ENCODE peak calls at places on chromosomes 6 and 20, in eight cellular contexts. X, M, C, W, O, T, L and Q are unnamed samples.

GRCh38 chr6:37205997-37206340 is 36.0 kb downstream of the PIM1 start:
- DNase-seq in C (no peak), X (no peak), O (no peak), T (no peak), L (no peak), W (no peak), M (no peak), Q (no peak)

GRCh38 chr6:21874372-21874771 is 280.8 kb downstream of the SOX4 start:
- DNase-seq in L (no peak), C (peak; percentile 50), T (no peak), W (no peak), O (no peak), M (no peak), X (no peak), Q (no peak)

GRCh38 chr6:166626177-166627038 is 643 bp downstream of the RPS6KA2 start:
- DNase-seq in T (peak; percentile 49), L (peak; percentile 64), W (peak; percentile 22), O (peak; percentile 64), C (peak; percentile 75), X (no peak), M (no peak), Q (peak; percentile 58)

GRCh38 chr6:10418862-10419748 is 4.2 kb upstream of the TFAP2A start:
- DNase-seq in X (no peak), C (peak; percentile 93), O (no peak), L (peak; percentile 43), W (no peak), M (no peak), T (no peak), Q (no peak)

GRCh38 chr6:125942677-125943527 is 13.7 kb upstream of the HINT3 start:
- DNase-seq in W (peak; percentile 38), L (no peak), M (no peak), X (no peak), O (no peak), C (no peak), T (no peak), Q (no peak)

GRCh38 chr20:33687370-33687915 is 1.3 kb upstream of the E2F1 start:
- DNase-seq in O (no peak), W (no peak), T (no peak), L (no peak), C (no peak), M (no peak), X (no peak), Q (peak; percentile 83)

GRCh38 chr6:40626886-40627285 is 39.7 kb upstream of the LRFN2 start:
- DNase-seq in L (no peak), T (no peak), C (no peak), M (no peak), O (no peak), X (no peak), W (no peak), Q (no peak)

GRCh38 chr6:57283096-57283495 is 34.3 kb upstream of the PRIM2 start:
- DNase-seq in L (no peak), T (no peak), X (no peak), O (no peak), C (no peak), W (no peak), M (no peak), Q (no peak)

GRCh38 chr6:41966961-41967311 is 25.3 kb upstream of the CCND3 start:
- DNase-seq in W (no peak), O (no peak), X (peak; percentile 80), T (no peak), L (no peak), C (peak; percentile 79), M (no peak), Q (peak; percentile 65)

GRCh38 chr6:127342296-127342945 is 988 bp downstream of the ECHDC1 start:
- DNase-seq in O (peak; percentile 14), L (no peak), X (no peak), T (peak; percentile 56), M (no peak), C (peak; percentile 67), W (peak; percentile 38), Q (peak; percentile 43)

GRCh38 chr6:23002044-23002619 is 432.8 kb downstream of the HDGFL1 start:
- DNase-seq in C (peak; percentile 76), M (no peak), X (no peak), T (no peak), L (no peak), W (no peak), O (no peak), Q (no peak)

GRCh38 chr20:50904067-50904570 is 27.1 kb downstream of the ADNP start:
- DNase-seq in L (no peak), X (no peak), C (no peak), W (no peak), O (no peak), M (no peak), T (no peak), Q (no peak)

GRCh38 chr6:128365520-128366160 is 154.8 kb downstream of the PTPRK start:
- DNase-seq in M (no peak), X (no peak), W (peak; percentile 25), L (no peak), C (no peak), T (no peak), O (no peak), Q (no peak)

GRCh38 chr6:52570291-52570700 is 6.6 kb downstream of the TRAM2 start:
- DNase-seq in L (no peak), T (no peak), C (no peak), M (no peak), X (no peak), W (peak; percentile 33), O (no peak), Q (no peak)

GRCh38 chr20:47360489-47361267 is 4.2 kb upstream of the ZMYND8 start:
- DNase-seq in T (peak; percentile 39), W (peak; percentile 77), C (peak; percentile 87), O (peak; percentile 75), M (peak; percentile 78), X (peak; percentile 60), L (peak; percentile 87), Q (peak; percentile 93)

GRCh38 chr6:35611235-35611634 is 77.5 kb downstream of the FKBP5 start:
- DNase-seq in M (no peak), L (no peak), C (peak; percentile 54), X (no peak), T (no peak), O (no peak), W (no peak), Q (peak; percentile 81)

GRCh38 chr6:129364037-129364436 is 345.9 kb downstream of the ARHGAP18 start:
- DNase-seq in M (no peak), X (no peak), L (no peak), W (no peak), O (no peak), C (no peak), T (no peak), Q (no peak)

GRCh38 chr20:54494303-54495006 is 19.1 kb downstream of the DOK5 start:
- DNase-seq in C (no peak), O (no peak), L (no peak), W (no peak), T (no peak), X (no peak), M (no peak), Q (no peak)

DNA sequence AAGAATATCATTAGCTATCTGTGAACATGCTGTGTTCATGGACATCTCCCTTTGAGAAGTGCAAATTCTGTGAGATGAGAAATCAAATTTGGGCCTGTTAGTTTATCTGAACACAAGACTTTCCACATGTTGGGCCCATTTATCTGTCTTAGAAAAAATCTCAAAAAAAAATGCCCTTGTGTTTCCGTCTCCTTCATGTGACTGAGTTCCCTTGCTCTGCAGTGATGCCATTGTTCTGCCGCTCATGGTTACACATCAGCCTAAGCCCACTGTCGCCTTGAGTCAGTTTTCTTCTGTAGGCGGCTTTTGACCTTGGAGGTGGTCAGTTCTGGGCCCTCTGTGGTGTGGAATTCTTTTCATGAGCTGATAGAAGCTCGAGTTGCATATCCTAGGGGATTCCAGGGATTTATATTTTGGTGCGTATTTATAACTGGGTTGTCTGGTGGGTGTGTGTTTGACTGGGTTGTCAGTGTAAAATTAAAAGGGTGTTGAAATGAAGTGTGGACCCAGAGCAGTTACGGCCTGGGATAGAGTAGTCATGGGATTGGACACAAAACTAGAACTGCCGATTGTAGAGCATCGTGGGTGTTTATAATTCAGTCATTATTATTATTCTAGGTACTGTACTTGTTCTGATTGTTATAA is 156.7 kb downstream of the JARID2 start:
- DNase-seq in W (no peak), C (no peak), X (no peak), M (no peak), T (no peak), O (no peak), L (no peak), Q (no peak)
- H3K4me3 ChIP-seq in W (no peak overlapping the region), C (no peak overlapping the region), X (no peak overlapping the region), M (no peak overlapping the region), T (no peak overlapping the region), O (no peak overlapping the region), L (no peak overlapping the region), Q (no peak overlapping the region)

DNA sequence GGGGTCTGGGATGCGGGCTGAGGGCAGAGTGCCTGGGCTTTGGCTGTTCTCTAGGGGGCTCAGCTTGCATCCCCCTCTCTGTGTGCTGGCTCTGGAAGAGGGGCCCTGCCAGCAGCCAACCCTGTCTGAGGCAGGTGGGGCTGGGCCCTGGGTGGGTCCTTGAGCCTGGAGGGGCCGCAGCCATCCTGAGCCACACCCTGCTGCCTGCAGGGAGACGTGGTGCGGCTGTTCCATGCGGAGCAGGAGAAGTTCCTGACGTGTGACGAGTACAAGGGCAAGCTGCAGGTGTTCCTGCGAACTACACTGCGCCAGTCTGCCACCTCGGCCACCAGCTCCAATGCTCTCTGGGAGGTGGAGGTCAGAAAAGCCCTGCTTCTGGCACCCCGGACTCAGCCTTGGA is 41.2 kb downstream of the ITPR3 start:
- DNase-seq in L (no peak), O (no peak), X (no peak), T (no peak), W (no peak), M (no peak), C (no peak), Q (no peak)
- H3K36me3 ChIP-seq in L (peaks cover 94% of the 10 kb centered on the region), O (no peaks in the 10 kb centered on the region), X (peaks cover 30% of the 10 kb centered on the region), T (peaks cover 6% of the 10 kb centered on the region), W (no peaks in the 10 kb centered on the region), M (no peaks in the 10 kb centered on the region), C (peaks cover under 1% of the 10 kb centered on the region), Q (no peaks in the 10 kb centered on the region)

GRCh38 chr20:3733119-3733995 is 872 bp downstream of the HSPA12B start:
- DNase-seq in L (no peak), T (no peak), X (no peak), W (no peak), C (no peak), M (no peak), O (no peak), Q (no peak)

GRCh38 chr20:3738109-3739053 is 5.9 kb downstream of the HSPA12B start:
- DNase-seq in M (no peak), W (no peak), C (no peak), X (no peak), O (no peak), T (no peak), L (no peak), Q (no peak)

GRCh38 chr20:3732327-3733118 is at the start of gene HSPA12B:
- DNase-seq in L (no peak), O (peak; percentile 87), W (no peak), M (no peak), C (peak; percentile 77), T (no peak), X (no peak), Q (peak; percentile 35)

GRCh38 chr20:3734111-3734843 is 1.8 kb downstream of the HSPA12B start:
- DNase-seq in L (peak; percentile 65), C (no peak), X (no peak), O (no peak), T (no peak), W (peak; percentile 46), M (no peak), Q (no peak)

GRCh38 chr20:3735768-3736167 is 3.3 kb downstream of the HSPA12B start:
- DNase-seq in M (no peak), W (no peak), L (no peak), C (no peak), T (no peak), O (no peak), X (no peak), Q (no peak)
- H3K4me3 ChIP-seq in M (no peak overlapping the region), W (no peak overlapping the region), L (no peak overlapping the region), C (no peak overlapping the region), T (no peak overlapping the region), O (no peak overlapping the region), X (no peak overlapping the region), Q (no peak overlapping the region)

GRCh38 chr6:13297391-13297790 is 30.9 kb downstream of the TBC1D7 start:
- DNase-seq in L (no peak), W (no peak), M (no peak), T (no peak), C (peak; percentile 7), X (no peak), O (no peak), Q (no peak)
- H3K36me3 ChIP-seq in L (peaks cover 86% of the 10 kb centered on the region), W (no peaks in the 10 kb centered on the region), M (no peaks in the 10 kb centered on the region), T (peaks cover 7% of the 10 kb centered on the region), C (peaks cover 76% of the 10 kb centered on the region), X (no peaks in the 10 kb centered on the region), O (peaks cover 16% of the 10 kb centered on the region), Q (peaks cover 20% of the 10 kb centered on the region)